ENCODE peak calls at places on chromosomes 7 and 10, in ten cellular contexts. One of them, this sample, is unnamed.

GRCh38 chr7:98745722-98746318 is 124.0 kb downstream of the TMEM130 start:
- DNase-seq in SK-MEL-5: peak; percentile 80
- DNase-seq in head of caudate nucleus: peak; percentile 65
- DNase-seq in GM04503: no peak
- DNase-seq in NCI-H2029: peak; percentile 66
- DNase-seq in SIG-M5: no peak
- DNase-seq in GM23248: peak; percentile 72
- DNase-seq in anterior cingulate cortex: peak; percentile 7
- DNase-seq in T-helper 1 cell: peak; percentile 45
- DNase-seq in AG08395: peak; percentile 62
- DNase-seq in this sample: peak; percentile 81

GRCh38 chr10:33215154-33215553 is 119.3 kb downstream of the NRP1 start:
- DNase-seq in GM04503: no peak
- DNase-seq in anterior cingulate cortex: no peak
- DNase-seq in GM23248: peak; percentile 85
- DNase-seq in AG08395: peak; percentile 60
- DNase-seq in NCI-H2029: no peak
- DNase-seq in head of caudate nucleus: no peak
- DNase-seq in SIG-M5: no peak
- DNase-seq in T-helper 1 cell: peak; percentile 9
- DNase-seq in SK-MEL-5: no peak
- DNase-seq in this sample: no peak

GRCh38 chr7:19663816-19664531 is 44.9 kb downstream of the POLR1F start:
- DNase-seq in GM23248: no peak
- DNase-seq in GM04503: no peak
- DNase-seq in anterior cingulate cortex: no peak
- DNase-seq in SK-MEL-5: peak; percentile 51
- DNase-seq in head of caudate nucleus: no peak
- DNase-seq in T-helper 1 cell: no peak
- DNase-seq in SIG-M5: no peak
- DNase-seq in AG08395: no peak
- DNase-seq in NCI-H2029: peak; percentile 31
- DNase-seq in this sample: no peak

GRCh38 chr7:24964177-24964576 is 15.8 kb downstream of the OSBPL3 start:
- DNase-seq in SK-MEL-5: no peak
- DNase-seq in T-helper 1 cell: no peak
- DNase-seq in AG08395: no peak
- DNase-seq in NCI-H2029: no peak
- DNase-seq in SIG-M5: no peak
- DNase-seq in anterior cingulate cortex: no peak
- DNase-seq in head of caudate nucleus: no peak
- DNase-seq in GM23248: no peak
- DNase-seq in GM04503: no peak
- DNase-seq in this sample: no peak

GRCh38 chr10:123380491-123381085 is 226.4 kb downstream of the BUB3 start:
- DNase-seq in GM23248: peak; percentile 64
- DNase-seq in anterior cingulate cortex: no peak
- DNase-seq in GM04503: no peak
- DNase-seq in head of caudate nucleus: no peak
- DNase-seq in AG08395: peak; percentile 17
- DNase-seq in SIG-M5: no peak
- DNase-seq in SK-MEL-5: peak; percentile 55
- DNase-seq in NCI-H2029: no peak
- DNase-seq in T-helper 1 cell: no peak
- DNase-seq in this sample: no peak

GRCh38 chr7:120989571-120990220 is 1.2 kb downstream of the CPED1 start:
- DNase-seq in SK-MEL-5: no peak
- DNase-seq in GM23248: peak; percentile 48
- DNase-seq in NCI-H2029: no peak
- DNase-seq in anterior cingulate cortex: no peak
- DNase-seq in T-helper 1 cell: no peak
- DNase-seq in AG08395: no peak
- DNase-seq in SIG-M5: no peak
- DNase-seq in head of caudate nucleus: no peak
- DNase-seq in GM04503: no peak
- DNase-seq in this sample: peak; percentile 25

GRCh38 chr10:123558651-123559050 is 107.5 kb upstream of the GPR26 start:
- DNase-seq in T-helper 1 cell: no peak
- DNase-seq in GM04503: no peak
- DNase-seq in SIG-M5: no peak
- DNase-seq in SK-MEL-5: no peak
- DNase-seq in anterior cingulate cortex: no peak
- DNase-seq in AG08395: no peak
- DNase-seq in head of caudate nucleus: no peak
- DNase-seq in NCI-H2029: no peak
- DNase-seq in GM23248: no peak
- DNase-seq in this sample: no peak

GRCh38 chr10:111370101-111370500 is 293.3 kb downstream of the ADRA2A start:
- DNase-seq in SIG-M5: no peak
- DNase-seq in T-helper 1 cell: no peak
- DNase-seq in NCI-H2029: no peak
- DNase-seq in anterior cingulate cortex: no peak
- DNase-seq in SK-MEL-5: no peak
- DNase-seq in head of caudate nucleus: no peak
- DNase-seq in AG08395: peak; percentile 70
- DNase-seq in GM23248: peak; percentile 48
- DNase-seq in GM04503: peak; percentile 68
- DNase-seq in this sample: no peak